ENCODE peak calls at places on chromosomes 16 and 17, in four cellular contexts. D, X, K and I are unnamed samples.

GRCh38 chr17:61372436-61372835 is 27.2 kb upstream of the TBX2 start:
- DNase-seq in X (no peak), K (no peak), D (no peak), I (no peak)

GRCh38 chr17:7177210-7177953 is 1.8 kb downstream of the ASGR1 start:
- DNase-seq in K (peak; percentile 83), D (peak; percentile 85), X (peak; percentile 83), I (peak; percentile 51)

GRCh38 chr17:10673318-10673717 is 16.2 kb upstream of the MYH3 start:
- DNase-seq in X (no peak), D (no peak), K (no peak), I (no peak)

GRCh38 chr16:495127-495748 is 32.3 kb upstream of the CAPN15 start:
- DNase-seq in K (peak; percentile 61), X (peak; percentile 28), D (peak; percentile 68), I (no peak)

GRCh38 chr16:72739577-72739976 is 308.4 kb downstream of the ZFHX3 start:
- DNase-seq in K (no peak), X (no peak), D (no peak), I (no peak)

GRCh38 chr17:75691371-75692290 is 24.5 kb downstream of the SAP30BP start:
- DNase-seq in D (peak; percentile 22), K (no peak), X (no peak), I (no peak)

GRCh38 chr16:77991701-77992100 is 30.6 kb upstream of the CLEC3A start:
- DNase-seq in K (no peak), X (no peak), D (no peak), I (no peak)

GRCh38 chr17:7846063-7846735 is 8.7 kb upstream of the TMEM88 start:
- DNase-seq in K (no peak), X (no peak), D (no peak), I (no peak)

GRCh38 chr17:71402661-71403141 is 718.1 kb upstream of the SOX9 start:
- DNase-seq in X (no peak), D (no peak), K (no peak), I (no peak)

GRCh38 chr16:57892041-57892440 is 78.9 kb downstream of the CNGB1 start:
- DNase-seq in K (no peak), X (no peak), D (no peak), I (no peak)

GRCh38 chr17:2709173-2709661 is 2.3 kb downstream of the CLUH start:
- DNase-seq in D (no peak), K (no peak), X (peak; percentile 75), I (no peak)